ENCODE peak calls at places on chromosomes 1 and 21, in seven cellular contexts. X is NCI-H1092; Q is activated CD4-positive, CD25-positive, alpha-beta regulatory T cell; V is mesothelial cell of epicardium; P is stimulated activated CD4-positive, alpha-beta T cell treated with anti-CD3 and anti-CD28 coated beads, Interleukin-4, amount 100 ng/mL, for 48 hours; E is mesendoderm; F is activated T-cell treated with anti-CD3 and anti-CD28 coated beads for 24 hours. K is an unnamed sample.

GRCh38 chr1:199551967-199552565 is 475.4 kb upstream of the NR5A2 start:
- DNase-seq in X (peak), Q (no peak), V (no peak), P (peak), E (peak), F (peak), K (peak)

GRCh38 chr1:10980094-10980577 is 32.3 kb upstream of the TARDBP start:
- DNase-seq in X (no peak), Q (no peak), V (no peak), P (no peak), E (peak), F (no peak), K (peak)

GRCh38 chr21:17513214-17514123 is 626 bp downstream of the CXADR start:
- DNase-seq in X (no peak), Q (no peak), V (peak), P (no peak), E (peak), F (no peak), K (peak)

GRCh38 chr1:35737111-35737510 is 18.4 kb upstream of the C1orf216 start:
- DNase-seq in X (no peak), Q (no peak), V (no peak), P (no peak), E (no peak), F (no peak), K (no peak)

GRCh38 chr1:231869364-231869763 is 242.8 kb downstream of the DISC1 start:
- DNase-seq in X (no peak), Q (no peak), V (no peak), P (no peak), E (no peak), F (no peak), K (no peak)

GRCh38 chr1:69691179-69691578 is 123.5 kb downstream of the LRRC7 start:
- DNase-seq in X (no peak), Q (no peak), V (no peak), P (no peak), E (no peak), F (no peak), K (no peak)

GRCh38 chr21:35475768-35476167 is 426.7 kb upstream of the RUNX1 start:
- DNase-seq in X (no peak), Q (no peak), V (no peak), P (no peak), E (no peak), F (no peak), K (no peak)

GRCh38 chr1:106620521-106620954 is 435.9 kb upstream of the PRMT6 start:
- DNase-seq in X (no peak), Q (no peak), V (no peak), P (no peak), E (no peak), F (no peak), K (no peak)

GRCh38 chr1:91080650-91081049 is 58.8 kb upstream of the ZNF644 start:
- DNase-seq in X (no peak), Q (no peak), V (no peak), P (no peak), E (no peak), F (no peak), K (no peak)

GRCh38 chr1:183783896-183784637 is 20.9 kb upstream of the RGL1 start:
- DNase-seq in X (no peak), Q (no peak), V (no peak), P (no peak), E (no peak), F (no peak), K (no peak)

K was measured in WTC11.